ENCODE peak calls at places on chromosome 10, in nine cellular contexts. I, V, A, S, B, R, T, U and F are unnamed samples.

GRCh38 chr10:8438603-8439002 is 384.1 kb downstream of the GATA3 start:
- DNase-seq in I (no peak), U (peak), V (no peak), S (no peak), A (no peak), R (no peak), B (no peak), T (peak), F (no peak)

GRCh38 chr10:104339469-104340098 is 1.3 kb upstream of the ITPRIP start:
- DNase-seq in R (peak), A (peak), T (peak), V (no peak), B (peak), I (no peak), U (no peak), S (peak), F (no peak)

GRCh38 chr10:61901829-61902447 is 439 bp downstream of the ARID5B start:
- DNase-seq in I (no peak), A (no peak), S (no peak), T (no peak), B (no peak), R (peak), U (no peak), V (no peak), F (peak)

GRCh38 chr10:96495544-96495943 is 18.2 kb downstream of the TLL2 start:
- DNase-seq in V (no peak), A (no peak), B (no peak), S (no peak), R (no peak), I (no peak), U (no peak), T (peak), F (no peak)

GRCh38 chr10:118585234-118585633 is 10.2 kb downstream of the PRLHR start:
- DNase-seq in U (no peak), V (no peak), S (no peak), A (no peak), I (no peak), T (no peak), B (no peak), R (peak), F (no peak)

GRCh38 chr10:75450062-75450429 is 18.6 kb downstream of the LRMDA start:
- DNase-seq in R (no peak), A (no peak), T (no peak), S (no peak), B (no peak), I (peak), V (no peak), U (no peak), F (no peak)

GRCh38 chr10:48683424-48683823 is 1.2 kb upstream of the WDFY4 start:
- DNase-seq in S (no peak), I (no peak), A (no peak), V (no peak), U (no peak), R (no peak), B (no peak), T (no peak), F (no peak)

GRCh38 chr10:97277551-97277950 is 14.9 kb downstream of the ARHGAP19 start:
- DNase-seq in T (no peak), V (no peak), R (no peak), I (no peak), B (no peak), U (no peak), S (no peak), A (no peak), F (peak)

GRCh38 chr10:71819985-71820384 is 31.1 kb downstream of the PSAP start:
- DNase-seq in T (no peak), V (no peak), B (no peak), S (no peak), U (no peak), A (no peak), R (no peak), I (no peak), F (no peak)

GRCh38 chr10:13956826-13957225 is 370.1 kb downstream of the PRPF18 start:
- DNase-seq in U (no peak), A (peak), T (no peak), S (no peak), I (no peak), R (peak), B (peak), V (no peak), F (no peak)

GRCh38 chr10:11290156-11290890 is 272.7 kb downstream of the CELF2 start:
- DNase-seq in B (no peak), T (no peak), U (no peak), S (no peak), I (no peak), V (no peak), R (no peak), A (no peak), F (no peak)

GRCh38 chr10:12332572-12333381 is 16.6 kb upstream of the CAMK1D start:
- DNase-seq in U (no peak), B (no peak), A (no peak), T (no peak), S (no peak), V (no peak), R (peak), I (no peak), F (no peak)

GRCh38 chr10:114632869-114633715 is 25.0 kb downstream of the ABLIM1 start:
- DNase-seq in U (peak), B (no peak), S (peak), R (peak), T (no peak), V (no peak), A (peak), I (no peak), F (peak)